ENCODE peak calls at places on chromosome 21, in four cellular contexts. One of them, this sample, is unnamed.

GRCh38 chr21:14530574-14530973 is 15.5 kb downstream of the SAMSN1 start:
- DNase-seq in GM12878: no peak
- DNase-seq in K562: no peak
- DNase-seq in IMR-90: no peak
- DNase-seq in this sample: no peak

GRCh38 chr21:34513109-34513675 is 1.2 kb upstream of the KCNE1 start:
- DNase-seq in GM12878: no peak
- DNase-seq in IMR-90: no peak
- DNase-seq in K562: no peak
- DNase-seq in this sample: no peak

GRCh38 chr21:38352536-38353219 is 95.9 kb downstream of the KCNJ15 start:
- DNase-seq in GM12878: no peak
- DNase-seq in IMR-90: peak
- DNase-seq in K562: peak
- DNase-seq in this sample: peak

GRCh38 chr21:41507521-41508414 is at the start of gene TMPRSS2:
- DNase-seq in GM12878: no peak
- DNase-seq in K562: no peak
- DNase-seq in IMR-90: no peak
- DNase-seq in this sample: no peak

GRCh38 chr21:29335720-29336119 is 37.0 kb downstream of the BACH1 start:
- DNase-seq in IMR-90: peak
- DNase-seq in GM12878: no peak
- DNase-seq in K562: no peak
- DNase-seq in this sample: no peak

GRCh38 chr21:27693376-27693775 is 726.5 kb upstream of the ADAMTS5 start:
- DNase-seq in K562: no peak
- DNase-seq in IMR-90: peak
- DNase-seq in GM12878: no peak
- DNase-seq in this sample: no peak

GRCh38 chr21:35963920-35964451 is 96.3 kb downstream of the SETD4 start:
- DNase-seq in IMR-90: peak
- DNase-seq in K562: no peak
- DNase-seq in GM12878: no peak
- DNase-seq in this sample: no peak

GRCh38 chr21:16072692-16073091 is 342.9 kb downstream of the USP25 start:
- DNase-seq in IMR-90: peak
- DNase-seq in K562: no peak
- DNase-seq in GM12878: no peak
- DNase-seq in this sample: no peak

GRCh38 chr21:36589352-36589971 is 109.5 kb upstream of the SIM2 start:
- DNase-seq in GM12878: peak
- DNase-seq in K562: peak
- DNase-seq in IMR-90: peak
- DNase-seq in this sample: peak

GRCh38 chr21:38126677-38127271 is 130.0 kb upstream of the KCNJ15 start:
- DNase-seq in IMR-90: peak
- DNase-seq in K562: peak
- DNase-seq in GM12878: no peak
- DNase-seq in this sample: peak

GRCh38 chr21:29376556-29376955 is 77.8 kb downstream of the BACH1 start:
- DNase-seq in IMR-90: no peak
- DNase-seq in GM12878: no peak
- DNase-seq in K562: peak
- DNase-seq in this sample: peak

GRCh38 chr21:41634858-41635257 is 126.9 kb upstream of the TMPRSS2 start:
- DNase-seq in K562: no peak
- DNase-seq in IMR-90: peak
- DNase-seq in GM12878: no peak
- DNase-seq in this sample: no peak

GRCh38 chr21:16709866-16710550 is 802.8 kb upstream of the CXADR start:
- DNase-seq in K562: no peak
- DNase-seq in IMR-90: peak
- DNase-seq in GM12878: no peak
- DNase-seq in this sample: no peak

GRCh38 chr21:36254106-36254941 is 65.7 kb upstream of the MORC3 start:
- DNase-seq in K562: no peak
- DNase-seq in IMR-90: peak
- DNase-seq in GM12878: no peak
- DNase-seq in this sample: no peak

GRCh38 chr21:22827422-22827821 is 1829.2 kb downstream of the NCAM2 start:
- DNase-seq in K562: no peak
- DNase-seq in IMR-90: no peak
- DNase-seq in GM12878: no peak
- DNase-seq in this sample: no peak

GRCh38 chr21:46500224-46500861 is 41.7 kb downstream of the DIP2A start:
- DNase-seq in GM12878: no peak
- DNase-seq in K562: peak
- DNase-seq in IMR-90: peak
- DNase-seq in this sample: peak

GRCh38 chr21:39189857-39190604 is 6.8 kb upstream of the PSMG1 start:
- DNase-seq in K562: no peak
- DNase-seq in GM12878: no peak
- DNase-seq in IMR-90: peak
- DNase-seq in this sample: no peak

GRCh38 chr21:27388835-27389234 is 421.9 kb upstream of the ADAMTS5 start:
- DNase-seq in K562: no peak
- DNase-seq in IMR-90: no peak
- DNase-seq in GM12878: no peak
- DNase-seq in this sample: no peak

GRCh38 chr21:40687625-40688024 is 159.3 kb downstream of the DSCAM start:
- DNase-seq in IMR-90: no peak
- DNase-seq in K562: no peak
- DNase-seq in GM12878: no peak
- DNase-seq in this sample: no peak

GRCh38 chr21:14550200-14550599 is 4.1 kb upstream of the SAMSN1 start:
- DNase-seq in GM12878: no peak
- DNase-seq in IMR-90: no peak
- DNase-seq in K562: no peak
- DNase-seq in this sample: no peak

GRCh38 chr21:27511241-27511640 is 544.4 kb upstream of the ADAMTS5 start:
- DNase-seq in IMR-90: no peak
- DNase-seq in K562: no peak
- DNase-seq in GM12878: no peak
- DNase-seq in this sample: no peak

GRCh38 chr21:36241717-36242116 is 78.3 kb upstream of the MORC3 start:
- DNase-seq in K562: no peak
- DNase-seq in IMR-90: no peak
- DNase-seq in GM12878: no peak
- DNase-seq in this sample: no peak

GRCh38 chr21:41289431-41289830 is 27.2 kb upstream of the FAM3B start:
- DNase-seq in K562: no peak
- DNase-seq in GM12878: no peak
- DNase-seq in IMR-90: peak
- DNase-seq in this sample: no peak

GRCh38 chr21:41228492-41228891 is 60.5 kb downstream of the BACE2 start:
- DNase-seq in GM12878: no peak
- DNase-seq in K562: no peak
- DNase-seq in IMR-90: no peak
- DNase-seq in this sample: no peak

GRCh38 chr21:35254006-35254751 is 205.1 kb upstream of the RUNX1 start:
- DNase-seq in K562: no peak
- DNase-seq in GM12878: no peak
- DNase-seq in IMR-90: peak
- DNase-seq in this sample: no peak

DNA sequence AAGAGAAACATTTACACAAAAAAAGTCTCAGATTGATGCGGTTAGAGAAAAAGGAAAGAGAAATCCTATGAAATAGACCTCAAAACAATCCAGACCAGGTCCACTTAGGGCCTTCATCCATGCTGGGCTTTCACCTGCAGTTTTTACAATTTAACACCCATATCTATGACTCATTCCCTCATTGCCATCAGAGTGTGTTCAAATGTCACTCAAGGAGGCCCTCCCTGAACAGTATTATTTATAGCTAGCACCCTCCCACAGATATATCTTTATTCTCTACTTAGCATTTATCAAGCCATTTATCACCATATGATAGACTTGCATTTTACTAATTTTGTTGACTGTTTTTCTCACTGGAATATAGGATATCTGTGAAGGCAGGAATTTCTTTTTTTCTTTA is 824 bp upstream of the KRTAP21-3 start:
- DNase-seq in GM12878: no peak
- DNase-seq in K562: no peak
- DNase-seq in IMR-90: no peak
- DNase-seq in this sample: no peak
- TF ChIP-seq ELK1 in GM12878: no peak
- TF ChIP-seq ELK1 in K562: no peak
- TF ChIP-seq ELK1 in IMR-90: no peak
- TF ChIP-seq ELK1 in this sample: no peak

GRCh38 chr21:43025636-43026180 is 49.9 kb downstream of the CBS start:
- DNase-seq in GM12878: no peak
- DNase-seq in K562: no peak
- DNase-seq in IMR-90: peak
- DNase-seq in this sample: no peak
- TF ChIP-seq ELK1 in GM12878: no peak
- TF ChIP-seq ELK1 in K562: no peak
- TF ChIP-seq ELK1 in IMR-90: no peak
- TF ChIP-seq ELK1 in this sample: no peak

GRCh38 chr21:24369751-24370150 is 1237.5 kb downstream of the MRPL39 start:
- DNase-seq in IMR-90: peak
- DNase-seq in K562: no peak
- DNase-seq in GM12878: no peak
- DNase-seq in this sample: no peak

GRCh38 chr21:24369278-24369677 is 1238.0 kb downstream of the MRPL39 start:
- DNase-seq in GM12878: no peak
- DNase-seq in K562: no peak
- DNase-seq in IMR-90: no peak
- DNase-seq in this sample: no peak

GRCh38 chr21:24367936-24368335 is 1239.3 kb downstream of the MRPL39 start:
- DNase-seq in IMR-90: peak
- DNase-seq in K562: no peak
- DNase-seq in GM12878: no peak
- DNase-seq in this sample: no peak
- TF ChIP-seq ELK1 in IMR-90: no peak
- TF ChIP-seq ELK1 in K562: no peak
- TF ChIP-seq ELK1 in GM12878: no peak
- TF ChIP-seq ELK1 in this sample: no peak

GRCh38 chr21:45420061-45420521 is 15.1 kb downstream of the COL18A1 start:
- DNase-seq in GM12878: no peak
- DNase-seq in K562: no peak
- DNase-seq in IMR-90: no peak
- DNase-seq in this sample: no peak

GRCh38 chr21:45417256-45417950 is 12.4 kb downstream of the COL18A1 start:
- DNase-seq in GM12878: no peak
- DNase-seq in K562: no peak
- DNase-seq in IMR-90: no peak
- DNase-seq in this sample: no peak

GRCh38 chr21:45419162-45419561 is 14.2 kb downstream of the COL18A1 start:
- DNase-seq in GM12878: no peak
- DNase-seq in K562: no peak
- DNase-seq in IMR-90: no peak
- DNase-seq in this sample: no peak

GRCh38 chr21:45417951-45418300 is 13.0 kb downstream of the COL18A1 start:
- DNase-seq in GM12878: no peak
- DNase-seq in IMR-90: no peak
- DNase-seq in K562: no peak
- DNase-seq in this sample: no peak

DNA sequence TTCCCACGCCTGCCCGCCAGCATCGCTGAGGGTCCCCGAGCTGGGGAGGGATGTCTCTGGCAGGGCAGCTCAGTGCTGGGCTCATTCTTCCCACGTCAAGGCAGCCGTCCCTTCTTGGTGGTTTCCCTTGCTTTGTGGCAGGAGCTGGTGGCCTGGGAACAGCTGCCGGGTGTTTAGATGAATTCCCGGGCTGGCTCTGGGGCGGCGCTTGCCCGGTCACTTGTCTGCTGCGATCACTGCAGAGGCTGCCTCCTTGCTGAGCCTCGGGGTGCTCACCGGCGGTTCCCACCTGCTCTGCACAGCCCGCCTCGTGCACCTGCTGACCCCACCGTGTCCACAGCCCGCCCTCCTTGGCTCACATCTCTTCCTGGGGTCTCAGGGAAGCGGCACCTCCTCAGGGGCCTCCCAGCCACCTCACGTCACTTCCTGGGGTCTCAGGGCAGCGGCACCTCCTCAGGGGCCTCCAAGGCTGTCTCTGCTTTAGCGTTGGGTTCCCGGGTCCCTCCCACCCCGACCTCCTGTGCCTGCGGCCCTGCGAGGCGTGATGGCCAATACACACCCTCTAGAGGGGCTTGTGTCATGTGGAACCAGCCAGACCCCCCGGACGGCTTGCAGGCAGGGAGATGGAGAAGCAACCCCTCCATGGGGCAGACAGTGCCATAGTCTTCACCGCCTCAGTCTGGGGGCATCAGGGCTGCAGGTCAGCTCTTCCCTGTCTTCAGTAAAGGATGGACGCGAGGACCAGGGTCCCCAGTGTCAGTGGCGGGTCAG is 13.5 kb downstream of the COL18A1 start:
- DNase-seq in IMR-90: no peak
- DNase-seq in GM12878: no peak
- DNase-seq in K562: no peak
- DNase-seq in this sample: no peak
- TF ChIP-seq ELK1 in IMR-90: no peak
- TF ChIP-seq ELK1 in GM12878: no peak
- TF ChIP-seq ELK1 in K562: no peak
- TF ChIP-seq ELK1 in this sample: no peak

GRCh38 chr21:43866659-43867331 is 1.8 kb downstream of the AGPAT3 start:
- DNase-seq in GM12878: peak
- DNase-seq in IMR-90: no peak
- DNase-seq in K562: peak
- DNase-seq in this sample: no peak

GRCh38 chr21:43864806-43865470 is at the start of gene AGPAT3:
- DNase-seq in IMR-90: no peak
- DNase-seq in K562: peak
- DNase-seq in GM12878: no peak
- DNase-seq in this sample: no peak

GRCh38 chr21:43866233-43866632 is 1.2 kb downstream of the AGPAT3 start:
- DNase-seq in IMR-90: peak
- DNase-seq in K562: peak
- DNase-seq in GM12878: no peak
- DNase-seq in this sample: no peak

GRCh38 chr21:43865471-43866181 is 603 bp downstream of the AGPAT3 start:
- DNase-seq in IMR-90: peak
- DNase-seq in GM12878: no peak
- DNase-seq in K562: peak
- DNase-seq in this sample: no peak

GRCh38 chr21:43864313-43864805 is 664 bp upstream of the AGPAT3 start:
- DNase-seq in GM12878: no peak
- DNase-seq in IMR-90: peak
- DNase-seq in K562: peak
- DNase-seq in this sample: peak
- TF ChIP-seq ELK1 in GM12878: no peak
- TF ChIP-seq ELK1 in IMR-90: no peak
- TF ChIP-seq ELK1 in K562: no peak
- TF ChIP-seq ELK1 in this sample: no peak